ENCODE peak calls at places on chromosomes 16 and 17, in five cellular contexts. One of them, this sample, is unnamed.

GRCh38 chr17:58265902-58266875 is 14.5 kb downstream of the MPO start:
- DNase-seq in fibroblast of pulmonary artery: no peak
- DNase-seq in hypothalamus: no peak
- DNase-seq in stimulated activated naive CD8-positive, alpha-beta T cell treated with anti-CD3 and anti-CD28 coated beads, Interleukin-15, Interleukin-2, amounts not matched to agents 100 U/mL and 50 U/mL, for 24 hours: no peak
- DNase-seq in type B pancreatic cell: no peak
- DNase-seq in this sample: no peak

GRCh38 chr17:62573480-62574117 is 53.9 kb upstream of the MRC2 start:
- DNase-seq in fibroblast of pulmonary artery: peak
- DNase-seq in hypothalamus: no peak
- DNase-seq in stimulated activated naive CD8-positive, alpha-beta T cell treated with anti-CD3 and anti-CD28 coated beads, Interleukin-15, Interleukin-2, amounts not matched to agents 100 U/mL and 50 U/mL, for 24 hours: no peak
- DNase-seq in type B pancreatic cell: no peak
- DNase-seq in this sample: no peak

GRCh38 chr17:50459756-50460155 is 8.9 kb downstream of the CHAD start:
- DNase-seq in fibroblast of pulmonary artery: no peak
- DNase-seq in hypothalamus: no peak
- DNase-seq in stimulated activated naive CD8-positive, alpha-beta T cell treated with anti-CD3 and anti-CD28 coated beads, Interleukin-15, Interleukin-2, amounts not matched to agents 100 U/mL and 50 U/mL, for 24 hours: no peak
- DNase-seq in type B pancreatic cell: no peak
- DNase-seq in this sample: no peak

GRCh38 chr16:75340715-75341500 is 89.5 kb upstream of the BCAR1 start:
- DNase-seq in fibroblast of pulmonary artery: peak
- DNase-seq in hypothalamus: no peak
- DNase-seq in stimulated activated naive CD8-positive, alpha-beta T cell treated with anti-CD3 and anti-CD28 coated beads, Interleukin-15, Interleukin-2, amounts not matched to agents 100 U/mL and 50 U/mL, for 24 hours: no peak
- DNase-seq in type B pancreatic cell: no peak
- DNase-seq in this sample: no peak

GRCh38 chr16:52068447-52069074 is 478.4 kb downstream of the TOX3 start:
- DNase-seq in fibroblast of pulmonary artery: peak
- DNase-seq in hypothalamus: peak
- DNase-seq in stimulated activated naive CD8-positive, alpha-beta T cell treated with anti-CD3 and anti-CD28 coated beads, Interleukin-15, Interleukin-2, amounts not matched to agents 100 U/mL and 50 U/mL, for 24 hours: no peak
- DNase-seq in type B pancreatic cell: no peak
- DNase-seq in this sample: peak

GRCh38 chr17:29593546-29594440 is 861 bp downstream of the ANKRD13B start:
- DNase-seq in fibroblast of pulmonary artery: no peak
- DNase-seq in hypothalamus: no peak
- DNase-seq in stimulated activated naive CD8-positive, alpha-beta T cell treated with anti-CD3 and anti-CD28 coated beads, Interleukin-15, Interleukin-2, amounts not matched to agents 100 U/mL and 50 U/mL, for 24 hours: peak
- DNase-seq in type B pancreatic cell: no peak
- DNase-seq in this sample: no peak

GRCh38 chr17:80922580-80923160 is 69.0 kb upstream of the CHMP6 start:
- DNase-seq in fibroblast of pulmonary artery: no peak
- DNase-seq in hypothalamus: no peak
- DNase-seq in stimulated activated naive CD8-positive, alpha-beta T cell treated with anti-CD3 and anti-CD28 coated beads, Interleukin-15, Interleukin-2, amounts not matched to agents 100 U/mL and 50 U/mL, for 24 hours: no peak
- DNase-seq in type B pancreatic cell: no peak
- DNase-seq in this sample: no peak

GRCh38 chr17:27581016-27581415 is 50.0 kb upstream of the LGALS9 start:
- DNase-seq in fibroblast of pulmonary artery: no peak
- DNase-seq in hypothalamus: no peak
- DNase-seq in stimulated activated naive CD8-positive, alpha-beta T cell treated with anti-CD3 and anti-CD28 coated beads, Interleukin-15, Interleukin-2, amounts not matched to agents 100 U/mL and 50 U/mL, for 24 hours: no peak
- DNase-seq in type B pancreatic cell: no peak
- DNase-seq in this sample: no peak

GRCh38 chr17:62919388-62919787 is 46.6 kb upstream of the TANC2 start:
- DNase-seq in fibroblast of pulmonary artery: peak
- DNase-seq in hypothalamus: no peak
- DNase-seq in stimulated activated naive CD8-positive, alpha-beta T cell treated with anti-CD3 and anti-CD28 coated beads, Interleukin-15, Interleukin-2, amounts not matched to agents 100 U/mL and 50 U/mL, for 24 hours: no peak
- DNase-seq in type B pancreatic cell: no peak
- DNase-seq in this sample: peak

GRCh38 chr16:51907680-51908079 is 639.3 kb downstream of the TOX3 start:
- DNase-seq in fibroblast of pulmonary artery: no peak
- DNase-seq in hypothalamus: no peak
- DNase-seq in stimulated activated naive CD8-positive, alpha-beta T cell treated with anti-CD3 and anti-CD28 coated beads, Interleukin-15, Interleukin-2, amounts not matched to agents 100 U/mL and 50 U/mL, for 24 hours: no peak
- DNase-seq in type B pancreatic cell: no peak
- DNase-seq in this sample: no peak

GRCh38 chr16:58459344-58460218 is 40.4 kb upstream of the NDRG4 start:
- DNase-seq in fibroblast of pulmonary artery: peak
- DNase-seq in hypothalamus: no peak
- DNase-seq in stimulated activated naive CD8-positive, alpha-beta T cell treated with anti-CD3 and anti-CD28 coated beads, Interleukin-15, Interleukin-2, amounts not matched to agents 100 U/mL and 50 U/mL, for 24 hours: peak
- DNase-seq in type B pancreatic cell: no peak
- DNase-seq in this sample: peak

GRCh38 chr16:87206646-87207451 is 110.3 kb downstream of the C16orf95 start:
- DNase-seq in fibroblast of pulmonary artery: peak
- DNase-seq in hypothalamus: no peak
- DNase-seq in stimulated activated naive CD8-positive, alpha-beta T cell treated with anti-CD3 and anti-CD28 coated beads, Interleukin-15, Interleukin-2, amounts not matched to agents 100 U/mL and 50 U/mL, for 24 hours: no peak
- DNase-seq in type B pancreatic cell: no peak
- DNase-seq in this sample: peak

GRCh38 chr16:85416267-85417109 is 196.6 kb upstream of the GSE1 start:
- DNase-seq in fibroblast of pulmonary artery: peak
- DNase-seq in hypothalamus: no peak
- DNase-seq in stimulated activated naive CD8-positive, alpha-beta T cell treated with anti-CD3 and anti-CD28 coated beads, Interleukin-15, Interleukin-2, amounts not matched to agents 100 U/mL and 50 U/mL, for 24 hours: peak
- DNase-seq in type B pancreatic cell: no peak
- DNase-seq in this sample: no peak

GRCh38 chr17:7029659-7030058 is 6.2 kb upstream of the SLC16A13 start:
- DNase-seq in fibroblast of pulmonary artery: no peak
- DNase-seq in hypothalamus: no peak
- DNase-seq in stimulated activated naive CD8-positive, alpha-beta T cell treated with anti-CD3 and anti-CD28 coated beads, Interleukin-15, Interleukin-2, amounts not matched to agents 100 U/mL and 50 U/mL, for 24 hours: peak
- DNase-seq in type B pancreatic cell: no peak
- DNase-seq in this sample: no peak

GRCh38 chr16:24906199-24906808 is 60.5 kb downstream of the SLC5A11 start:
- DNase-seq in fibroblast of pulmonary artery: peak
- DNase-seq in hypothalamus: no peak
- DNase-seq in stimulated activated naive CD8-positive, alpha-beta T cell treated with anti-CD3 and anti-CD28 coated beads, Interleukin-15, Interleukin-2, amounts not matched to agents 100 U/mL and 50 U/mL, for 24 hours: no peak
- DNase-seq in type B pancreatic cell: no peak
- DNase-seq in this sample: peak

GRCh38 chr16:1950559-1950958 is 3.9 kb downstream of the RPL3L start:
- DNase-seq in fibroblast of pulmonary artery: no peak
- DNase-seq in hypothalamus: no peak
- DNase-seq in stimulated activated naive CD8-positive, alpha-beta T cell treated with anti-CD3 and anti-CD28 coated beads, Interleukin-15, Interleukin-2, amounts not matched to agents 100 U/mL and 50 U/mL, for 24 hours: no peak
- DNase-seq in type B pancreatic cell: no peak
- DNase-seq in this sample: no peak

GRCh38 chr17:59815965-59816364 is 76.8 kb downstream of the TUBD1 start:
- DNase-seq in fibroblast of pulmonary artery: peak
- DNase-seq in hypothalamus: no peak
- DNase-seq in stimulated activated naive CD8-positive, alpha-beta T cell treated with anti-CD3 and anti-CD28 coated beads, Interleukin-15, Interleukin-2, amounts not matched to agents 100 U/mL and 50 U/mL, for 24 hours: no peak
- DNase-seq in type B pancreatic cell: no peak
- DNase-seq in this sample: peak

GRCh38 chr17:68356949-68357455 is 65.7 kb downstream of the ARSG start:
- DNase-seq in fibroblast of pulmonary artery: no peak
- DNase-seq in hypothalamus: no peak
- DNase-seq in stimulated activated naive CD8-positive, alpha-beta T cell treated with anti-CD3 and anti-CD28 coated beads, Interleukin-15, Interleukin-2, amounts not matched to agents 100 U/mL and 50 U/mL, for 24 hours: no peak
- DNase-seq in type B pancreatic cell: no peak
- DNase-seq in this sample: peak

GRCh38 chr16:47506800-47507199 is 45.7 kb downstream of the PHKB start:
- DNase-seq in fibroblast of pulmonary artery: no peak
- DNase-seq in hypothalamus: no peak
- DNase-seq in stimulated activated naive CD8-positive, alpha-beta T cell treated with anti-CD3 and anti-CD28 coated beads, Interleukin-15, Interleukin-2, amounts not matched to agents 100 U/mL and 50 U/mL, for 24 hours: no peak
- DNase-seq in type B pancreatic cell: no peak
- DNase-seq in this sample: no peak

GRCh38 chr16:55760665-55761035 is 72.2 kb downstream of the CES1 start:
- DNase-seq in fibroblast of pulmonary artery: no peak
- DNase-seq in hypothalamus: no peak
- DNase-seq in stimulated activated naive CD8-positive, alpha-beta T cell treated with anti-CD3 and anti-CD28 coated beads, Interleukin-15, Interleukin-2, amounts not matched to agents 100 U/mL and 50 U/mL, for 24 hours: no peak
- DNase-seq in type B pancreatic cell: no peak
- DNase-seq in this sample: peak

GRCh38 chr16:77782694-77783093 is 5.7 kb upstream of the VAT1L start:
- DNase-seq in fibroblast of pulmonary artery: no peak
- DNase-seq in hypothalamus: no peak
- DNase-seq in stimulated activated naive CD8-positive, alpha-beta T cell treated with anti-CD3 and anti-CD28 coated beads, Interleukin-15, Interleukin-2, amounts not matched to agents 100 U/mL and 50 U/mL, for 24 hours: no peak
- DNase-seq in type B pancreatic cell: no peak
- DNase-seq in this sample: no peak

GRCh38 chr16:55899857-55900256 is 24.7 kb upstream of the CES5A start:
- DNase-seq in fibroblast of pulmonary artery: no peak
- DNase-seq in hypothalamus: no peak
- DNase-seq in stimulated activated naive CD8-positive, alpha-beta T cell treated with anti-CD3 and anti-CD28 coated beads, Interleukin-15, Interleukin-2, amounts not matched to agents 100 U/mL and 50 U/mL, for 24 hours: no peak
- DNase-seq in type B pancreatic cell: no peak
- DNase-seq in this sample: no peak

GRCh38 chr17:6084226-6085161 is 14.3 kb downstream of the WSCD1 start:
- DNase-seq in fibroblast of pulmonary artery: no peak
- DNase-seq in hypothalamus: peak
- DNase-seq in stimulated activated naive CD8-positive, alpha-beta T cell treated with anti-CD3 and anti-CD28 coated beads, Interleukin-15, Interleukin-2, amounts not matched to agents 100 U/mL and 50 U/mL, for 24 hours: no peak
- DNase-seq in type B pancreatic cell: no peak
- DNase-seq in this sample: no peak